ENCODE peak calls at places on chromosomes 12 and 14, in ten cellular contexts. R, P, E, V, H, X, O, L, S and J are unnamed samples.

GRCh38 chr12:59517522-59517921 is 78.3 kb upstream of the SLC16A7 start:
- DNase-seq in P (no peak), H (no peak), L (no peak), S (no peak), V (no peak), X (no peak), R (no peak), E (no peak), O (no peak), J (no peak)

GRCh38 chr14:85333313-85333712 is 196.6 kb upstream of the FLRT2 start:
- DNase-seq in V (no peak), X (no peak), O (peak), R (peak), H (no peak), S (peak), L (no peak), E (no peak), P (no peak), J (no peak)

GRCh38 chr14:57391609-57392195 is 1.3 kb downstream of the NAA30 start:
- DNase-seq in V (no peak), E (no peak), L (no peak), S (peak), X (no peak), H (no peak), R (no peak), P (no peak), O (peak), J (peak)

GRCh38 chr12:17076335-17076734 is 470.4 kb upstream of the LMO3 start:
- DNase-seq in S (no peak), L (no peak), P (peak), X (peak), V (no peak), H (no peak), E (no peak), O (no peak), R (no peak), J (no peak)

GRCh38 chr12:24902521-24903304 is 46.2 kb downstream of the BCAT1 start:
- DNase-seq in V (peak), P (no peak), R (no peak), O (no peak), H (peak), S (no peak), L (peak), X (no peak), E (no peak), J (peak)

GRCh38 chr14:34843011-34843554 is 32.1 kb downstream of the BAZ1A start:
- DNase-seq in H (no peak), R (no peak), E (no peak), L (no peak), V (no peak), S (peak), P (peak), O (peak), X (peak), J (peak)

GRCh38 chr12:11724888-11725310 is 75.4 kb downstream of the ETV6 start:
- DNase-seq in R (no peak), V (no peak), X (no peak), L (no peak), H (no peak), P (no peak), O (peak), S (peak), E (no peak), J (no peak)

GRCh38 chr12:106114084-106115068 is 24.4 kb downstream of the NUAK1 start:
- DNase-seq in V (no peak), P (no peak), L (no peak), E (peak), X (no peak), R (no peak), H (no peak), S (peak), O (no peak), J (no peak)

DNA sequence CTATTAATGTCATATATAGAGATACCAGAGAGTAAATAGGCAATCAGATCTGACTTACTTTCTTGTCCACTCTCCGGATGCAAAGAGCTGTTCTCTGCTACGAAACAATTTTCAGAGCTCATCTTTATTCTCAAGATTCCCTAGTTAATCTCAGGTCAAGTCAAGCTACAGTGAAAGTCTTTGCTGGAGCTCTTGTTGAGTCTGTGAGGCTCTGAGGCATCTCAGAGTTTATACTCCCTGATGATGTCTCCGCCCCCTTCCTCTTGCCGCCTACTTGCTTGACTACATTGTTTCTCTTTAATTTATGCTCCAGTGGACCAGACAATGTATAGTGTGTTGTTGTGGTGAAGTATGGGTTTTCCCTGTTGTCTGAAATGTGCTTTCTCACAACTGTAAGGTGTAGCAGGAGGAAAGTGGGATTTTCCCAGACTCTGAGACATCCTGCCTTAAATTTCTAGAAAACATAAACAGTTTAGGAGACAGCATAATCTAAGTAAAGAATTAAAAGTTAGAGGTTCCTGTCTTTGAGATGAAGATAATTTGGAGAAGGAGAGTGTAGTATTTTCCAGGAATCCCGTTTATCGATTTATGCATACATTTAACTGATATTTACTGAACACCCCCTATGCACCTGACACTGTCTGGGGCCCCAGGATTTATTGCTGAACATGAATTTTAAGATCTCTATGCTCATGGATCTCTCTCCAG is at the start of gene CD69:
- DNase-seq in O (peak), R (peak), V (no peak), X (no peak), S (no peak), L (no peak), P (no peak), E (no peak), H (no peak), J (peak)
- TF ChIP-seq POLR2A in O (no peak), R (peak), V (peak), X (no peak), S (no peak), L (peak), P (no peak), E (no peak), H (no peak), J (peak)

DNA sequence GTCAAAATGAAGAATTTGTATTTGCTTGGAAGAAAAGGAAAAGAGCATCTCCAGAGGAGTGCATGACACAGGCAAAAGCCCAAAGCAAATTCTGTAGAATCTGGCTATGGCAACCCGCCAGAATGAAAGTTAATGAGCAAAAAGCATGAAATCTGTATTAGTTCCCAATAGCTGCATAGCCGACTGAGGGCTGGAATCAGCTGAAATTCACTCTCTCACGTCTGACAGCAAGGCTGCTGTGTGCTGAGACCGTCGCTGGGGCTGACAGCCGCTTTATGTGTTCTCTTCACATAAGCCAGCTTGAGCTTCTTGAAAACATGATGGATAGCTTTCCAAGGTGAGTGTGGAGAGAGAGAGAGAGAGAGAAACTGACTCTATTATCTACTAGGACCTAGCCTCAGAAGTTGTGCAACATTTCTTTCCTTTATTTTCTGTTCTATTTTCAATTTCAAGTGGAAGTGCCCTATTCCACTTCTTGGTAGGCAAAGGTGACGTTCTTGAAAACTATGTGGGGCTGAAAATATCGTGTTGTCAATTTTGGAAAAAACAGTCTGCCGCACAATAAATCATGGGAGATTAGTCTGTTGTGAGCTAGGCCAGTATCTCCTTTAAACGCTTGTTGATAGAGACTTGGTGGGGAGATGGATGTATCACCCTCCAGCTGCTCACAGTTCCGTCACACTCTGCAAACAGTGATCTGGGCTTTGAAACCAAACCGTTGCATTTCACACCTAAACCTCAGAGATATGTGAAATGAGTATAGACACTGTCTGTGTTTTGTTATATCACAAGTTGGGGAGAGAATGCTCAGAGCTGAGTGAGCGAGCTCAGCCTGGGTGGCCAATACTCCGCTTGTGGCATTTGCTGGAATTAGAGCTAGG is 74.8 kb upstream of the ST8SIA1 start:
- DNase-seq in V (no peak), P (no peak), S (no peak), O (no peak), L (no peak), X (no peak), H (no peak), E (no peak), R (no peak), J (no peak)
- TF ChIP-seq POLR2A in V (no peak), P (no peak), S (no peak), O (no peak), L (no peak), X (no peak), H (no peak), E (no peak), R (no peak), J (no peak)

GRCh38 chr14:94541234-94541975 is 19.8 kb upstream of the SERPINA4 start:
- DNase-seq in X (no peak), S (no peak), E (no peak), H (no peak), O (no peak), R (no peak), P (no peak), V (peak), L (no peak), J (no peak)

GRCh38 chr14:94538070-94538740 is 23.0 kb upstream of the SERPINA4 start:
- DNase-seq in O (no peak), P (no peak), V (peak), S (no peak), L (no peak), H (no peak), X (no peak), R (no peak), E (no peak), J (no peak)

GRCh38 chr14:94540031-94540794 is 21.0 kb upstream of the SERPINA4 start:
- DNase-seq in L (no peak), X (no peak), H (no peak), E (no peak), S (peak), V (peak), O (peak), R (no peak), P (peak), J (no peak)

GRCh38 chr14:94536836-94537235 is 24.4 kb upstream of the SERPINA4 start:
- DNase-seq in R (no peak), O (no peak), S (no peak), L (no peak), H (no peak), V (peak), X (no peak), E (no peak), P (peak), J (no peak)

DNA sequence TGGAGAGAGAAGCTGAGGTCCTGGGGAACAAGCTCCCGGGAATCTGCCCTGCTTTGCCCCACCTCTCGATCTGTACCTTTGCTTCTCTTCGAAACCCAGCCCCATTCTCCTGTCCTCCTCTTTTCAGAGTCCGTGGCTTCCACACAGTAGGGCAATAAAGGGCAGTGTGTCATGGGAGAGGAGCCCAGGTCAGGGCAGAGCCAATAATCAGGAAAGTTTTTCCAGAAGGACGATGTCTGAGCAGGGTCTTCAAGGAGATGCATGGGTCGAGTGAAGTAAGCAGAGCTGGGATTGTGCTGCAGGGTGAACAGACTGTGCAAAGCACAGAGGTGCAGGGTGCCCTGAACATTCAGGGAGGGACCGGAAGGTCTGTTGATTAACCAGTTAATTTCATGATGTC is 22.1 kb upstream of the SERPINA4 start:
- DNase-seq in R (no peak), X (no peak), P (no peak), H (no peak), S (no peak), O (no peak), L (no peak), V (peak), E (no peak), J (no peak)
- TF ChIP-seq POLR2A in R (no peak), X (no peak), P (no peak), H (no peak), S (no peak), O (no peak), L (no peak), V (no peak), E (no peak), J (no peak)

DNA sequence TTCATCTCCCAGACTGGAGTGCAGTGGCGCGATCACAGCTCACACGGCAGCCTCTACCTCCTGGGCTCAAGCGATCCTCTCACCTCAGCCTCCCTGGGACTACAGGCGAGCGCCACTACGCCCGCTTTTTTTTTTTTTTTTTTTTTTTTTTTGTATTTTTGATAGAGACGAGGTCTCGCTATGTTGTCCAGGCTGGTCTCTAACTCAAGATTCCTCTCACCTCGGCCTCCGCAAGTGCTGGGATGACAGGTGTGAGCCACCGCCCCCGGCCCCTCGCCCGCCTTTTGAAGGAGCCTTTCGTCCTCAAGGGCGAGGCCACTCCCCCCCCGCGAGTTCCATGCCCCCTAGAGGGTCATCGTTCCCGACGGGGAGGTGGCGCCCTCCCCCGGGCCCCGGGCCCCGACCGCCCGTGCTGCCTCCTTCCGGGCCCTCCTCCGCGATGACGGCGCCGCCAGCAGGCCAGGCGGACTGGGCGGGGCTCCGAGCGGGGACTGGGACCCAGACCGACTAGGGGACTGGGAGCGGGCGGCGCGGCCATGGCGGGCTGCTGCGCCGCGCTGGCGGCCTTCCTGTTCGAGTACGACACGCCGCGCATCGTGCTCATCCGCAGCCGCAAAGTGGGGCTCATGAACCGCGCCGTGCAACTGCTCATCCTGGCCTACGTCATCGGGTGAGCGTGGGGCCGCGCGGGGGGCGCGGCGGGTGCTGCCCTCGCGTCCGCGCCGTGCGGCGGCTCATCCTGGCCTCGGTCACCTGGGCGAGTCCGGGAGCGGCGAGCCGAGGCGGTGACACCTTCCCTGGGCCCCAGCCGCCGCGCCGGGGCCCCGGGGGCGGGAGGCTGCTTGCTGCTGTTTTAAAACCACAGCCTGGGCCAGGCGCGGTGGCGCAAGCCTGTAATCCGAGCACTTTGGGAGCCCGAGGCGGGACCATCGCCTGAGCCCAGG is at the start of gene P2RX4:
- DNase-seq in X (peak), V (peak), E (peak), S (peak), R (peak), H (peak), P (peak), L (peak), O (peak), J (peak)
- TF ChIP-seq POLR2A in X (peak), V (peak), E (peak), S (peak), R (peak), H (peak), P (peak), L (peak), O (peak), J (peak)

DNA sequence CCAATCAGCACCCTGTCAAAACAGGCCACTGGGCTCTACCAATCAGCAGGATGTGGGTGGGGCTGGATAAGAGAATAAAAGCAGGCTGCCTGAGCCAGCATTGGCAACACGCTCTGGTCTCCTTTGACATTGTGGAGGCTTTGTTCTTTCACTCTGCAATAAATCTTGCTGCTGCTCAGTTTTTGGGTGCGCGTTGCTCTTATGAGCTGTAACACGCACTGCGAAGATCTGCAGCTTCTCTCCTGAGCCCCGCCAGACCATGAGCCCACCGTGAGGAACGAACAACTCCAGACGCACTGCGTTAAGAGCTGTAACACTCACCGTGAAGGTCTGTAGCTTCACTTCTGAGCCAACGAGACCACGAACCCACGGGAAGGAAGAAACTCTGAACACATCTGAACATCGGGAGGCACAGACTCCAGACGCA is 8.4 kb upstream of the PIANP start:
- DNase-seq in P (no peak), H (no peak), X (no peak), V (no peak), E (no peak), S (no peak), R (no peak), L (no peak), O (no peak), J (no peak)
- TF ChIP-seq POLR2A in P (peak), H (no peak), X (no peak), V (no peak), E (no peak), S (no peak), R (no peak), L (no peak), O (no peak), J (peak)

DNA sequence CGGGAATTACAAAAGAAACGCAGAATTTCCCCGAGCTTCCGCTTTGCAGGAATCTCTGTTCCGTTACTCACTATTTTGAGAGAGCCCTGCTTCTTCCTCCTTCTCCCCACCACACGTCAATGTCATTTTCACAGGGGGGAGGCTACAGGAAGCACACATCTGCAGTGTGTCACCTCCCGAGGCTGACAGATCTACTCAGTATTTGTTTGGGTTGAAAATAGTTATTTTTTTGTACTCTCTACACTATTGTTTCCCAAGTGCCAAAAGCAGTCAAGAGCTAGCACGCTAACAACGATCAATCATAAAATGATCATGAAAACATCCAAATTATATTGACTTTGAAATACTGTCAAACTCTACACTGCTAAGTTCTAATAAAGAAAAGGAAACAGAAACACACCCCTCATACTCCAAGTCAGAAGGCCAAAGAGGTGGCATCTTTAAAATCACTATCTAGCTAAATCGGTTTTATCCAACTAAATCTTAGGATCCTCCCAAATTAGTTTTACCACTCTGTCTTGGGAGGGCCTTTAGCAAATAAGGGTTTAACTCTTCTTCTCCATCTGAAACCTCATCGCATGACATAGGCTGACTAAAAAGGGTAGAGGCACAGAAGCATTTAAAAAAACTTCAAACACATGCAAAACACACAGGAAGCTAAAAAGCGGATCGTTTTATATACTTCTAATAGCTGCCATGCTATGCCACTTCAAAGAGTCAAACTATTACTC is 51.8 kb downstream of the FOXN3 start:
- DNase-seq in V (no peak), H (no peak), S (peak), R (peak), O (no peak), X (no peak), E (no peak), L (peak), P (no peak), J (no peak)
- TF ChIP-seq POLR2A in V (no peak), H (no peak), S (no peak), R (no peak), O (no peak), X (no peak), E (no peak), L (peak), P (no peak), J (no peak)